ENCODE peak calls at places on chromosomes 7 and 10, in five cellular contexts. X, Z, H, P and L are unnamed samples.
A peak's percentile ranks its signal among the peaks of the same experiment; 100 is the strongest.

GRCh38 chr7:129041929-129042200 is 13.0 kb downstream of the TNPO3 start:
- DNase-seq in X (no peak), Z (no peak), H (no peak), P (no peak), L (no peak)

GRCh38 chr7:2757361-2757903 is 69.4 kb downstream of the AMZ1 start:
- DNase-seq in X (no peak), Z (peak; percentile 79), H (no peak), P (peak; percentile 27), L (peak; percentile 35)

GRCh38 chr7:71886066-71886465 is 526.1 kb downstream of the CALN1 start:
- DNase-seq in X (no peak), Z (no peak), H (no peak), P (no peak), L (no peak)

GRCh38 chr10:69838418-69838817 is 36.7 kb downstream of the COL13A1 start:
- DNase-seq in X (no peak), Z (no peak), H (no peak), P (no peak), L (no peak)

GRCh38 chr7:79612027-79612426 is 158.6 kb upstream of the MAGI2 start:
- DNase-seq in X (no peak), Z (no peak), H (no peak), P (no peak), L (no peak)

GRCh38 chr7:156655983-156656382 is 15.4 kb downstream of the RNF32 start:
- DNase-seq in X (no peak), Z (no peak), H (no peak), P (no peak), L (no peak)

GRCh38 chr7:105656922-105657521 is 75.7 kb upstream of the EFCAB10 start:
- DNase-seq in X (no peak), Z (no peak), H (peak; percentile 28), P (peak; percentile 88), L (no peak)

GRCh38 chr7:156777364-156778069 is 115.5 kb downstream of the LMBR1 start:
- DNase-seq in X (no peak), Z (no peak), H (no peak), P (no peak), L (no peak)

GRCh38 chr10:43852141-43852540 is 203.5 kb upstream of the ZNF32 start:
- DNase-seq in X (no peak), Z (no peak), H (no peak), P (no peak), L (no peak)

GRCh38 chr10:51231754-51232153 is 157.5 kb downstream of the PRKG1 start:
- DNase-seq in X (no peak), Z (no peak), H (peak; percentile 16), P (no peak), L (peak; percentile 80)

GRCh38 chr10:49751636-49752510 is 10.2 kb downstream of the OGDHL start:
- DNase-seq in X (no peak), Z (no peak), H (no peak), P (no peak), L (no peak)

GRCh38 chr10:113762083-113762482 is 10.6 kb downstream of the PLEKHS1 start:
- DNase-seq in X (no peak), Z (no peak), H (no peak), P (no peak), L (no peak)

GRCh38 chr10:123017421-123018165 is 8.8 kb downstream of the ACADSB start:
- DNase-seq in X (no peak), Z (no peak), H (no peak), P (no peak), L (no peak)

GRCh38 chr10:61159253-61159652 is 215.3 kb upstream of the RHOBTB1 start:
- DNase-seq in X (no peak), Z (no peak), H (peak; percentile 44), P (no peak), L (no peak)

GRCh38 chr10:18738835-18739234 is 79.6 kb downstream of the ARL5B start:
- DNase-seq in X (no peak), Z (no peak), H (no peak), P (no peak), L (peak; percentile 86)

GRCh38 chr10:20415684-20416083 is 481.4 kb downstream of the NEBL start:
- DNase-seq in X (no peak), Z (no peak), H (no peak), P (no peak), L (no peak)

GRCh38 chr7:13989138-13989943 is at the start of gene ETV1:
- DNase-seq in X (no peak), Z (peak; percentile 46), H (peak; percentile 75), P (no peak), L (no peak)

GRCh38 chr7:31882187-31882586 is 188.0 kb downstream of the PDE1C start:
- DNase-seq in X (no peak), Z (no peak), H (peak; percentile 4), P (no peak), L (no peak)

GRCh38 chr10:78255796-78256638 is 222.4 kb downstream of the RPS24 start:
- DNase-seq in X (peak; percentile 92), Z (peak; percentile 43), H (peak; percentile 97), P (no peak), L (peak; percentile 99)

GRCh38 chr7:522071-522937 is 2.7 kb upstream of the PDGFA start:
- DNase-seq in X (no peak), Z (no peak), H (peak; percentile 28), P (peak; percentile 77), L (no peak)

GRCh38 chr10:67306588-67307205 is 380.9 kb downstream of the LRRTM3 start:
- DNase-seq in X (no peak), Z (no peak), H (peak; percentile 22), P (peak; percentile 69), L (no peak)

GRCh38 chr10:16950686-16951681 is 133.8 kb upstream of the RSU1 start:
- DNase-seq in X (no peak), Z (no peak), H (peak; percentile 76), P (no peak), L (no peak)

GRCh38 chr7:114415054-114415997 is 711 bp downstream of the FOXP2 start:
- DNase-seq in X (no peak), Z (no peak), H (no peak), P (no peak), L (no peak)

GRCh38 chr7:55183897-55184296 is 165.1 kb downstream of the EGFR start:
- DNase-seq in X (no peak), Z (no peak), H (no peak), P (no peak), L (no peak)

GRCh38 chr7:124033093-124033806 is 383 bp upstream of the TMEM229A start:
- DNase-seq in X (no peak), Z (peak; percentile 10), H (peak; percentile 8), P (no peak), L (no peak)

GRCh38 chr7:29444267-29444666 is 119.4 kb upstream of the PRR15 start:
- DNase-seq in X (no peak), Z (no peak), H (no peak), P (no peak), L (no peak)

GRCh38 chr7:84218681-84219080 is 24.1 kb upstream of the SEMA3A start:
- DNase-seq in X (no peak), Z (no peak), H (peak; percentile 91), P (no peak), L (no peak)

GRCh38 chr7:27861747-27862146 is 121.8 kb downstream of the TAX1BP1 start:
- DNase-seq in X (no peak), Z (no peak), H (no peak), P (no peak), L (no peak)

GRCh38 chr7:568031-568680 is 48.5 kb upstream of the PDGFA start:
- DNase-seq in X (no peak), Z (no peak), H (no peak), P (no peak), L (no peak)

GRCh38 chr7:4650471-4651047 is 31.5 kb upstream of the FOXK1 start:
- DNase-seq in X (peak; percentile 8), Z (peak; percentile 46), H (peak; percentile 72), P (no peak), L (no peak)

GRCh38 chr7:37342665-37343471 is 105.8 kb downstream of the ELMO1 start:
- DNase-seq in X (no peak), Z (no peak), H (no peak), P (peak; percentile 94), L (no peak)

GRCh38 chr7:78967046-78967445 is 486.4 kb downstream of the MAGI2 start:
- DNase-seq in X (no peak), Z (no peak), H (no peak), P (no peak), L (no peak)

GRCh38 chr7:16455591-16455990 is 9.9 kb downstream of the SOSTDC1 start:
- DNase-seq in X (no peak), Z (no peak), H (no peak), P (no peak), L (no peak)

GRCh38 chr7:66697451-66698438 is 42.8 kb upstream of the RABGEF1 start:
- DNase-seq in X (peak; percentile 33), Z (peak; percentile 64), H (peak; percentile 59), P (no peak), L (peak; percentile 50)

GRCh38 chr7:104127204-104127603 is 80.6 kb downstream of the ORC5 start:
- DNase-seq in X (no peak), Z (no peak), H (no peak), P (no peak), L (no peak)